ENCODE peak calls at places on chromosomes 6 and 20, in four cellular contexts. X is H1, J is IMR-90, K is neuronal stem cell. E is an unnamed sample.

GRCh38 chr6:139533166-139533565 is 158.7 kb upstream of the CITED2 start:
- DNase-seq in X (no peak), J (no peak), K (no peak), E (no peak)

GRCh38 chr20:33539129-33539528 is 49.2 kb downstream of the CBFA2T2 start:
- DNase-seq in X (no peak), J (peak; percentile 91), K (no peak), E (no peak)

GRCh38 chr6:21064716-21065340 is 528.7 kb upstream of the SOX4 start:
- DNase-seq in X (no peak), J (no peak), K (no peak), E (no peak)

GRCh38 chr6:38387994-38388393 is 251.7 kb downstream of the BTBD9 start:
- DNase-seq in X (no peak), J (peak; percentile 63), K (no peak), E (no peak)

GRCh38 chr6:106334646-106335448 is 9.3 kb upstream of the ATG5 start:
- DNase-seq in X (peak; percentile 52), J (peak; percentile 47), K (peak; percentile 27), E (peak; percentile 71)

GRCh38 chr6:125798734-125799510 is 8.2 kb downstream of the NCOA7 start:
- DNase-seq in X (no peak), J (no peak), K (no peak), E (peak; percentile 14)

GRCh38 chr6:144264270-144265060 is 20.7 kb upstream of the UTRN start:
- DNase-seq in X (no peak), J (peak; percentile 90), K (no peak), E (peak; percentile 98)

GRCh38 chr20:16615199-16615598 is 42.0 kb upstream of the KIF16B start:
- DNase-seq in X (no peak), J (peak; percentile 92), K (no peak), E (no peak)

GRCh38 chr6:156912431-156912830 is 135.3 kb downstream of the ARID1B start:
- DNase-seq in X (no peak), J (no peak), K (no peak), E (peak; percentile 85)

GRCh38 chr6:118652051-118652699 is 784 bp upstream of the CEP85L start:
- DNase-seq in X (peak; percentile 51), J (no peak), K (no peak), E (peak; percentile 47)

GRCh38 chr6:6283747-6284146 is 36.7 kb downstream of the F13A1 start:
- DNase-seq in X (no peak), J (no peak), K (no peak), E (no peak)

GRCh38 chr20:38843346-38843745 is 37.8 kb downstream of the PPP1R16B start:
- DNase-seq in X (no peak), J (no peak), K (no peak), E (no peak)

GRCh38 chr20:49948809-49949507 is 12.8 kb downstream of the RNF114 start:
- DNase-seq in X (no peak), J (peak; percentile 99), K (no peak), E (no peak)

GRCh38 chr20:33445881-33446615 is 2.5 kb upstream of the SNTA1 start:
- DNase-seq in X (no peak), J (no peak), K (no peak), E (no peak)

GRCh38 chr6:83884523-83884922 is 25.0 kb downstream of the CYB5R4 start:
- DNase-seq in X (no peak), J (peak; percentile 58), K (peak; percentile 21), E (peak; percentile 38)

GRCh38 chr20:48694466-48694865 is 133.3 kb downstream of the PREX1 start:
- DNase-seq in X (no peak), J (no peak), K (no peak), E (no peak)

GRCh38 chr6:141033101-141033500 is 1099.6 kb upstream of the GJE1 start:
- DNase-seq in X (no peak), J (peak; percentile 14), K (no peak), E (no peak)

GRCh38 chr20:4100679-4101078 is 85.3 kb upstream of the RNF24 start:
- DNase-seq in X (no peak), J (peak; percentile 77), K (no peak), E (no peak)

GRCh38 chr6:38943964-38944363 is 104.6 kb upstream of the GLP1R start:
- DNase-seq in X (no peak), J (no peak), K (no peak), E (peak; percentile 44)

GRCh38 chr20:10218536-10219451 is at the start of gene SNAP25:
- DNase-seq in X (peak; percentile 87), J (peak; percentile 90), K (peak; percentile 87), E (peak; percentile 97)

GRCh38 chr6:98039443-98039842 is 756.4 kb upstream of the MMS22L start:
- DNase-seq in X (no peak), J (no peak), K (no peak), E (peak; percentile 57)

GRCh38 chr6:36924778-36925396 is 29.7 kb upstream of the PI16 start:
- DNase-seq in X (no peak), J (no peak), K (no peak), E (no peak)

GRCh38 chr6:126372626-126373025 is 32.7 kb downstream of the CENPW start:
- DNase-seq in X (no peak), J (peak; percentile 21), K (no peak), E (no peak)

GRCh38 chr6:35972471-35972985 is 51.6 kb upstream of the SRPK1 start:
- DNase-seq in X (peak; percentile 52), J (no peak), K (peak; percentile 33), E (peak; percentile 47)

GRCh38 chr6:142537612-142538478 is 236.0 kb downstream of the ADGRG6 start:
- DNase-seq in X (peak; percentile 79), J (peak; percentile 34), K (no peak), E (peak; percentile 73)

GRCh38 chr6:155765275-155766194 is 309.9 kb upstream of the NOX3 start:
- DNase-seq in X (no peak), J (peak; percentile 90), K (no peak), E (no peak)

GRCh38 chr6:149127212-149127611 is 190.3 kb upstream of the TAB2 start:
- DNase-seq in X (no peak), J (peak; percentile 73), K (no peak), E (no peak)

GRCh38 chr6:151765444-151765886 is 42.0 kb upstream of the ESR1 start:
- DNase-seq in X (no peak), J (peak; percentile 77), K (peak; percentile 57), E (peak; percentile 80)

DNA sequence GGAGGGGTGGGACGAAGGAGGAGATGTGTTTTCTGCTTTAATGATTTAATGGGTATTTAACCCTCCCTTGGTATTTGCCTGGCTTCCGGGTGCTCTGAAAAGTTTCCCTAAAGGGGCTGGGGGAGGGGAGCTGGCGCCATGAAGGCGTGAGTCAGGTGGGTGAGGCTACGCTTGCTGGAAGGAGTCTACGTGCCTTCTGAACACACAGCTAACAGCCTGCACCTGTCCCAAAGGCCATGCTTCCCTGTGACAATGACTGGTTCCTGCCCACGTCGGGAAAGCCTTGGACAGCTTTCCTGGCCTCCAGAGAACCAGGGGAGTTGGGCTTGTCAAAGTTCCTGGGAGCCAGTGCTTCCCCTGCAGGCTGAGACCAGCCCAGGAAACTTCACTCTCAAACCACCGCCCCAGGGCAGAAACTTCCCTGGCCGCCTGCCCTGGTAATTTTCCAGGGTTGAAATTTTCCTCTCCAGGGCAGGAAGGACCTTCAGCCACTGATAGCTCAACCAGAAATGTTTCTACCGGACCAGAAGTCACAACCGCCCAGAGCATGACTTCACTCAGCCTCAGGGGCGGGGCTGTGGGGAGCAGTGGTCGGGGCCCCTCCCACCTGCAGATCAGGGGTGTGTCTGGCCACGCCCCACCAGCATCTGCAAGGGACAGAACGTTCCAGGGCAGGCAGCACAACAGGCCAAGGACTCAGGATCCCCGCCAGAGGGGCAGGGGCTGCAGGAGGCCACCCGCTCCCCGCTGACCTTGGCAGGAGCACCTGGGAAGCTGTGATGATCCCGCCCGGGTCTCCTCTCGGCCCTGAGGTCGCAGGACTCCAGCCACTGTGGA is 18.6 kb upstream of the SLCO4A1 start:
- DNase-seq in X (peak; percentile 85), J (peak; percentile 68), K (peak; percentile 60), E (peak; percentile 96)
- H2BK5ac ChIP-seq in X (peak overlapping the region; percentile 47), J (peak overlapping the region; percentile 47), K (peak overlapping the region; percentile 62), E (peak overlapping the region; percentile 56)

GRCh38 chr6:30743099-30744053 is 889 bp upstream of the FLOT1 start:
- DNase-seq in X (no peak), J (peak; percentile 33), K (no peak), E (no peak)
- H2AK5ac ChIP-seq in X (peak overlapping the region; percentile 11), J (peak overlapping the region; percentile 96), K (peak overlapping the region; percentile 88), E (peak overlapping the region; percentile 84)

DNA sequence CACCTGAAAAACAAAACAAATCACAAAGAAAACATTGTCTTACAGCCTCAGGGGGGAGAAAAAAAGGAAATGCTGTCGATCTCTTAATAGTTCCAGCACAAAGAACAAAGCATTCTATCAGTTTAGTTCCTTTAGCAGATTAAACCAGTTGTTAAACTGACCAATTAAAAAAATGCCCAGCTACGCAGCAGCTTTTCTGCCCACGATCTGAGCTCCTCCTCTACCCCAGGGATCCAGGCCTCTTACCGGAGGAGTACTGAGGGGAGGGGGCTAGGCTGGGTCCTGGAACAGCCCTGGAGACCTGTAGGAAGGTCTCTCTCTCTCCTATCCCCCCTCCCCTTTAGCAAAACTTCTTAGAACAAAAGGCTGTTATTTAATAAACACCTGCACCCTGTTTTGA is 13.4 kb downstream of the PTK7 start:
- DNase-seq in X (peak; percentile 60), J (no peak), K (no peak), E (peak; percentile 76)
- H2BK15ac ChIP-seq in X (peak overlapping the region; percentile 3), J (no peak overlapping the region), K (no peak overlapping the region), E (no peak overlapping the region)

DNA sequence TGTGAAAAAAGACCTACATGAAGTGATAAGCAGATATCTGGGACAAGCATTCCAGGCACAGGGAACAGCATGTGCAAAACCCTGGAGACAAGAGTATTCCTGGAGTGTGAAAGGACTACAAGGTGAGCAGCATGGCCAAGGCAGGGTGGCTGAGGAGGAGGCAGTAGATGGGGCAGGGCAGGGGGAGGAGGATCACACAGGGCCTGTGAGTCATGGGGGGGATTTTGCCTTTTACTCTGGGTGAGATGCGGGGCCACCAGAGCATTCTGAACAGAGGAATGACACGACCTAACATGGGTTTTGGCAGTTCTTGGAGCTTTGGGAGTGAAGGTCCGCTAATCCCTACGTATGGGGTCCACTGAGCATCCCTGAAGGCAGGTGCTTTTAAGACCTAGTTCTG is 69.8 kb upstream of the CCN6 start:
- DNase-seq in X (no peak), J (no peak), K (no peak), E (no peak)
- H2BK5ac ChIP-seq in X (peak overlapping the region; percentile 53), J (peak overlapping the region; percentile 27), K (no peak overlapping the region), E (no peak overlapping the region)

GRCh38 chr6:13846841-13847240 is 32.5 kb upstream of the MCUR1 start:
- DNase-seq in X (peak; percentile 79), J (no peak), K (peak; percentile 60), E (peak; percentile 77)

GRCh38 chr6:13848553-13849150 is 34.3 kb upstream of the MCUR1 start:
- DNase-seq in X (peak; percentile 40), J (peak; percentile 37), K (no peak), E (no peak)

GRCh38 chr6:13851803-13852202 is 37.4 kb upstream of the MCUR1 start:
- DNase-seq in X (no peak), J (no peak), K (no peak), E (no peak)

GRCh38 chr6:13847651-13848050 is 33.3 kb upstream of the MCUR1 start:
- DNase-seq in X (no peak), J (no peak), K (no peak), E (no peak)
- H2AK5ac ChIP-seq in X (no peak overlapping the region), J (no peak overlapping the region), K (no peak overlapping the region), E (no peak overlapping the region)

GRCh38 chr20:19833395-19833794 is 75.3 kb downstream of the RIN2 start:
- DNase-seq in X (no peak), J (no peak), K (no peak), E (no peak)
- H2BK15ac ChIP-seq in X (no peak overlapping the region), J (peak overlapping the region; percentile 64), K (no peak overlapping the region), E (no peak overlapping the region)

E was measured in mesendoderm.